ENCODE peak calls at places on chromosomes 12 and 14, in five cellular contexts. L, Y, Z, S and P are unnamed samples.

GRCh38 chr12:106409898-106410297 is 52.4 kb downstream of the POLR3B start:
- DNase-seq in Z (no peak), Y (no peak), S (no peak), L (no peak), P (no peak)

GRCh38 chr12:115411121-115411520 is 727.1 kb upstream of the TBX3 start:
- DNase-seq in L (no peak), S (peak; percentile 76), Y (no peak), Z (no peak), P (no peak)

GRCh38 chr12:28088566-28089277 is 101.5 kb upstream of the CCDC91 start:
- DNase-seq in S (no peak), Z (no peak), Y (no peak), L (no peak), P (no peak)

GRCh38 chr14:40417777-40418401 is 985.7 kb upstream of the FBXO33 start:
- DNase-seq in Z (no peak), L (no peak), S (peak; percentile 84), Y (no peak), P (peak; percentile 50)

GRCh38 chr12:56635539-56636117 is 5.5 kb upstream of the BAZ2A start:
- DNase-seq in Y (no peak), Z (no peak), L (no peak), S (no peak), P (no peak)

GRCh38 chr14:88546621-88547385 is 8.0 kb downstream of the PTPN21 start:
- DNase-seq in Z (no peak), S (no peak), Y (no peak), L (peak; percentile 58), P (no peak)

GRCh38 chr14:68518180-68518579 is 274.7 kb downstream of the ZFP36L1 start:
- DNase-seq in L (no peak), Z (no peak), S (no peak), Y (no peak), P (no peak)

GRCh38 chr14:94625353-94625635 is 13.1 kb downstream of the SERPINA3 start:
- DNase-seq in Y (no peak), Z (no peak), S (no peak), L (no peak), P (no peak)

GRCh38 chr14:99234982-99235491 is 37.0 kb downstream of the BCL11B start:
- DNase-seq in L (no peak), Y (no peak), Z (peak; percentile 72), S (peak; percentile 97), P (no peak)

GRCh38 chr12:97276198-97276580 is 186.4 kb upstream of the RMST start:
- DNase-seq in Z (no peak), L (no peak), S (peak; percentile 84), Y (no peak), P (no peak)

GRCh38 chr12:85835810-85836715 is at the start of gene RASSF9:
- DNase-seq in S (peak; percentile 72), Z (peak; percentile 65), Y (peak; percentile 58), L (peak; percentile 20), P (peak; percentile 45)

DNA sequence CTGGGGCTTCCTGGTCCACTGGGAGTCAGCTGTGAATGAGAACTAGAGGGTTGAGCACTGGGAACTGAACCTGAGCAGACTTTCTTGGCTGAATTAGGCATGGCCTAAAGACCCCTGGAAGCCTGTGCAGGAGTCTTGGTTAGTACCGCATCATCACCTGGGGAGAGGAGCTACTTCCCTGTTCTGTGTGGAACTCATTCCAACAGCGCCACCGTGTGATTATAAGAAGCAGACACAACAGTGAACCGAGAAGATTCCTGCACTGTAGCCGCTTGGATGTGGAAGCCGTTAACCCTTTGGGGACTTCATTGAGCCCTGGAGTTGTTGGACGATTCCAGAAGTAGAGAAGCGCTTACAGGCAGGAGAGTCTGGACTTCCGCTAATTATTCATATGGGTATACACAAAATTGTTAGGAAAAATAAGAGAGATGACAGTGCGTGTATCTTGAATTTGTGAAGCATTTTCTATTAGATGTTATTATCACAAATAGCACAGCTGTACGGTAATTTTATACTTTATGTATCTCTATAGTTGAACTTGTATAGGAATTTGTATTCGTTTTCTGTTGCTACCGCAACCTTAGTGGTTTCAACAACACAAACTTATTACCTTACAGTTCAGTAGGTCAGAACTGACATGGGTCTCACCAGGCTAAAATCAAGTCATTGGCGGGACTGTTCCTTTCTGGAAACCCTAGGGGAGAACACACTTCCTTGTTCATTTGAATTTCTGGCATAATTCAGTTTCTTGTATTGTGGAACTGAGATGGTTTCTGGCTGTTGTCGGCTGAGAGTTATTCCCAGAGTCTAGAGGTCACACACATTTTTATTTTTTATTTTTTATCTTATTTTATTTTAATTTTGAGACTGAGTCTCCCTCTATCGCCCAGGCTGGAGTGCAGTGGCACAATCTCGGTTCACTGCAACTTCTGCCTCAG is 100.7 kb downstream of the C2CD5 start:
- DNase-seq in Z (peak; percentile 64), S (peak; percentile 93), Y (no peak), L (peak; percentile 36), P (peak; percentile 85)
- H3K9me3 ChIP-seq in Z (no peaks in the 10 kb centered on the region), S (peaks cover 13% of the 10 kb centered on the region), Y (no peaks in the 10 kb centered on the region), L (no peaks in the 10 kb centered on the region), P (no peaks in the 10 kb centered on the region)

DNA sequence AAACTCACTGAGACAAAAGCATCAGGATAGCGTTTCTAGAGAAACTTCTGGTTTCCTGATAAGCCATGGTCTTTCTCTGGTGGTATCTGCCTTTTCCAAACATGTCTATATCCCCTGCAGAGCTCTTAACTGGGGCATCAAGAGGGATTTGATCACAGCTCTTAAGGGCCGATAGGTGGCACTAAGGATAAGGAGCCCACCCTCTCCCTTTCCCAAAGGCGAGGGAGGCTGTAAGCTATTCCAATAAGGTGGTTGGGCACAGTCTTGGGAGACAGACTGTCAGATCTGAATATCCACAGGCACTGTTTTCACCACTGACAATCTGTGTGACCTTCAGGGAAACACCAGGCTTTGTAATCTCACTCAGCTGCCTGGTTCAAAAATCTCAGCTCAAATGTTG is 206.0 kb downstream of the ADGRD1 start:
- DNase-seq in L (no peak), Z (no peak), S (peak; percentile 75), Y (no peak), P (no peak)
- TF ChIP-seq CTCF in L (no peak), Z (no peak), S (peak; percentile 74), Y (no peak), P (no peak)

DNA sequence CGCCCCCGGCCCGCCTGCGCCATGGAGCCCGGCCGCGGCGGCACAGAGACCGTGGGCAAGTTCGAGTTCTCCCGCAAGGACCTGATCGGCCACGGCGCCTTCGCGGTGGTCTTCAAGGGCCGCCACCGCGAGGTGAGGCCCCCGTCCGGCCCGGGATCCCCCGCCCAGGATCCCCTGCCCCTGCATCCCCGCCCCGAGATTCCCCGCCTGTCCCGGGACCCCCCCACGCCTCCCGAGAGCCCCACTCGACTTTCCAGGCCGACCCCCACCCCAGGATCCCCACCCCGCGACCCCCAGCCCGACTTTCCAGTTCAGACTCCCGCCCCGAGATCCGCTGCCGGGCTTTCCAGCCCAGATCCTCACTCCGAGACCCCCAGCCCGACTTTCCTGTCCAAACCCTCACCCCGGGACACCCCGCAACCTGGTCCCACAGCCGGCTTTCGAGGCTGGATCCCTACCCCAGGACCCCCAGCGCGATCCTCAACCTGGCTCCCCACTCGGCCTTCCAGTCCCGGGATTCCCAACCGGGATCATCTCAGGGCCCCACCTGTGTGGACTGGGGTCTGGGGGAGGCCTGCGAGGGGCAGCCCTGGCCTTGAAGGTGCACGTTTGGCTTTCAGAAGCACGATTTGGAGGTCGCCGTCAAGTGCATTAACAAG is 688 bp downstream of the ULK1 start:
- DNase-seq in Z (peak; percentile 75), S (peak; percentile 79), L (no peak), Y (no peak), P (peak; percentile 38)
- H3K9me3 ChIP-seq in Z (no peaks in the 10 kb centered on the region), S (no peaks in the 10 kb centered on the region), L (no peaks in the 10 kb centered on the region), Y (no peaks in the 10 kb centered on the region), P (no peaks in the 10 kb centered on the region)

GRCh38 chr12:14416658-14417057 is 51.2 kb downstream of the ATF7IP start:
- DNase-seq in Y (no peak), L (peak; percentile 82), S (peak; percentile 69), Z (no peak), P (no peak)
- TF ChIP-seq CTCF in Y (peak; percentile 26), L (peak; percentile 55), S (peak; percentile 35), Z (no peak), P (peak; percentile 15)

DNA sequence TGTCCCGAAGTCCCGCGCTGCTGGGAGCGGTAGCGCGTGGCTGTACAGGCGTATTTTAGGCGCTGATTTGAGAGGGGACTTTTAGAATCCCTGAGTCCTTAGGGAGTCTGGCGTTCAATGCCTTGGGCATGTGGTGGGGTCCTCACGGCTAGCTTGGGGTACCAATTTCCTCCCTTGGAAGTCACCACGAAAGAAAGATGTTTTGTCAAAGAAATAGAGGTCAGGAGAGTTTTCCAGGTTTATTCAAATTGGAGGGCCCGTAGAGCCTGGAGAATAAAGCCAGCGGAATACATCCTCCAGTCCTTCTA is 63.9 kb downstream of the KLHL28 start:
- DNase-seq in Z (no peak), Y (no peak), L (no peak), S (no peak), P (no peak)
- H3K9me3 ChIP-seq in Z (no peaks in the 10 kb centered on the region), Y (no peaks in the 10 kb centered on the region), L (no peaks in the 10 kb centered on the region), S (peaks cover 7% of the 10 kb centered on the region), P (no peaks in the 10 kb centered on the region)

GRCh38 chr12:91180162-91180561 is 2.5 kb downstream of the DCN start:
- DNase-seq in Z (no peak), Y (no peak), L (no peak), S (no peak), P (no peak)
- TF ChIP-seq CTCF in Z (no peak), Y (no peak), L (no peak), S (no peak), P (no peak)

GRCh38 chr14:19775587-19775986 is 2.3 kb downstream of the OR4M1 start:
- DNase-seq in L (no peak), S (no peak), Y (no peak), Z (no peak), P (no peak)

GRCh38 chr14:19771895-19772430 is 1.3 kb upstream of the OR4M1 start:
- DNase-seq in Y (no peak), S (no peak), L (no peak), Z (no peak), P (no peak)
- H3K9me3 ChIP-seq in Y (peaks cover 18% of the 10 kb centered on the region), S (peaks cover 82% of the 10 kb centered on the region), L (peaks cover 11% of the 10 kb centered on the region), Z (peaks cover 21% of the 10 kb centered on the region), P (no peaks in the 10 kb centered on the region)

GRCh38 chr14:31545328-31545727 is 15.9 kb upstream of the NUBPL start:
- DNase-seq in Y (no peak), S (no peak), Z (no peak), L (no peak), P (no peak)

GRCh38 chr14:31549817-31550216 is 11.4 kb upstream of the NUBPL start:
- DNase-seq in Z (no peak), Y (no peak), L (no peak), S (no peak), P (no peak)

GRCh38 chr14:31556191-31556590 is 5.0 kb upstream of the NUBPL start:
- DNase-seq in L (no peak), Y (no peak), Z (no peak), S (no peak), P (no peak)

DNA sequence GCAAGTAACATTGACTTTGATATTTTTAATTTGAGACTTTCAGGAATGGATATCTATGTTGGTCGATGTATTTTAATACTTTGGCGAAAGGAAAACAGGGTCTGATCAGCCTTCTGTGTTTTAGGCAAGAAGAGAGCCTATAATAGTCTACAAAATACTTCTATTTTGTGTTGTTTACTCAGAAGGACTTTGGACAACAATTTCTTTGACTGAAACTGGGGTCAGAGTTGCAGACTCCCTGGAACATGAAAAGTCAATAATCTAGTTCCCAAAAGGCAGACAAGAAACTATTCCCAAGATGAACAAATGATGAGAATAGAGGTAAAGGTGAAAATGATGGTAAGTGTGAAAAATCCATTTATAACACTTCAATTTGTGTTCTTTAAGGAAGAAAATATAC is 10.6 kb upstream of the NUBPL start:
- DNase-seq in Y (no peak), S (no peak), L (no peak), Z (no peak), P (no peak)
- TF ChIP-seq CTCF in Y (no peak), S (no peak), L (no peak), Z (no peak), P (no peak)

GRCh38 chr14:26621366-26621765 is 23.5 kb upstream of the NOVA1 start:
- DNase-seq in S (no peak), Z (no peak), L (no peak), Y (no peak), P (no peak)
- H3K9me3 ChIP-seq in S (peaks cover 3% of the 10 kb centered on the region), Z (no peaks in the 10 kb centered on the region), L (no peaks in the 10 kb centered on the region), Y (peaks cover 8% of the 10 kb centered on the region), P (no peaks in the 10 kb centered on the region)